ENCODE peak calls at places on chromosomes 6 and 20, in six cellular contexts. I is right lobe of liver, C is fibroblast of the aortic adventitia, G is pancreas, P is AG10803, X is PC-9. M is an unnamed sample.

GRCh38 chr6:136440187-136440582 is 110.0 kb downstream of the MAP7 start:
- DNase-seq in X (no peak), I (no peak), C (no peak), G (no peak), P (no peak), M (no peak)

GRCh38 chr6:39901670-39902069 is 32.6 kb downstream of the MOCS1 start:
- DNase-seq in C (no peak), X (no peak), P (no peak), G (no peak), I (peak; percentile 93), M (no peak)

GRCh38 chr20:47133809-47134456 is 222.6 kb downstream of the ZMYND8 start:
- DNase-seq in C (peak; percentile 83), G (no peak), X (peak; percentile 81), P (peak; percentile 83), I (no peak), M (peak; percentile 69)

GRCh38 chr6:75081920-75082319 is 123.9 kb downstream of the COL12A1 start:
- DNase-seq in I (no peak), X (no peak), P (peak; percentile 50), C (peak; percentile 37), G (no peak), M (peak; percentile 73)

GRCh38 chr6:37966801-37967200 is 147.3 kb downstream of the ZFAND3 start:
- DNase-seq in I (no peak), X (peak; percentile 54), G (no peak), C (no peak), P (no peak), M (peak; percentile 20)

GRCh38 chr6:29995346-29995777 is 53.0 kb downstream of the HLA-A start:
- DNase-seq in I (no peak), P (peak; percentile 26), C (peak; percentile 45), X (peak; percentile 41), G (no peak), M (peak; percentile 64)

GRCh38 chr6:85469276-85470022 is 19.6 kb downstream of the NT5E start:
- DNase-seq in C (no peak), I (no peak), X (no peak), G (no peak), P (peak; percentile 47), M (no peak)

GRCh38 chr20:47927385-47927851 is 142.1 kb upstream of the SULF2 start:
- DNase-seq in G (no peak), P (peak; percentile 35), C (peak; percentile 4), X (peak; percentile 71), I (no peak), M (peak; percentile 84)

GRCh38 chr6:129195666-129196065 is 312.7 kb downstream of the LAMA2 start:
- DNase-seq in X (peak; percentile 8), P (peak; percentile 59), G (no peak), C (no peak), I (no peak), M (no peak)

GRCh38 chr6:43916091-43916923 is 146.3 kb downstream of the VEGFA start:
- DNase-seq in P (peak; percentile 52), I (peak; percentile 66), G (no peak), C (peak; percentile 91), X (no peak), M (peak; percentile 62)

GRCh38 chr20:40682104-40683045 is 6.7 kb downstream of the MAFB start:
- DNase-seq in I (peak; percentile 85), P (peak; percentile 40), X (no peak), C (peak; percentile 6), G (no peak), M (no peak)

GRCh38 chr20:37369846-37370245 is 23.9 kb downstream of the SRC start:
- DNase-seq in X (no peak), I (no peak), P (no peak), C (no peak), G (no peak), M (no peak)

GRCh38 chr6:14074723-14075503 is 42.7 kb upstream of the CD83 start:
- DNase-seq in P (peak; percentile 35), G (no peak), X (no peak), I (no peak), C (peak; percentile 59), M (peak; percentile 39)

GRCh38 chr20:3679749-3680700 is 1.8 kb downstream of the ADAM33 start:
- DNase-seq in P (peak; percentile 96), X (no peak), I (no peak), C (peak; percentile 88), G (no peak), M (peak; percentile 92)

GRCh38 chr6:108942556-108943492 is 94.6 kb downstream of the ARMC2 start:
- DNase-seq in X (no peak), I (no peak), P (no peak), C (no peak), G (no peak), M (no peak)

GRCh38 chr6:25404693-25405169 is 125.6 kb downstream of the CARMIL1 start:
- DNase-seq in C (no peak), X (no peak), I (no peak), G (no peak), P (no peak), M (no peak)

GRCh38 chr20:42118409-42119125 is 500.4 kb upstream of the CHD6 start:
- DNase-seq in G (no peak), C (no peak), P (no peak), I (no peak), X (no peak), M (no peak)

GRCh38 chr6:2935566-2936291 is 32.6 kb upstream of the SERPINB9 start:
- DNase-seq in I (no peak), C (no peak), X (no peak), P (no peak), G (no peak), M (no peak)

GRCh38 chr6:136090929-136091328 is 159.2 kb downstream of the MTFR2 start:
- DNase-seq in C (no peak), I (no peak), P (peak; percentile 81), G (no peak), X (no peak), M (no peak)

GRCh38 chr6:117992856-117993255 is 85.8 kb downstream of the SLC35F1 start:
- DNase-seq in G (no peak), X (no peak), I (no peak), P (no peak), C (no peak), M (no peak)

GRCh38 chr6:138341176-138341575 is 36.5 kb upstream of the SMIM28 start:
- DNase-seq in C (no peak), P (no peak), X (no peak), I (no peak), G (no peak), M (no peak)

DNA sequence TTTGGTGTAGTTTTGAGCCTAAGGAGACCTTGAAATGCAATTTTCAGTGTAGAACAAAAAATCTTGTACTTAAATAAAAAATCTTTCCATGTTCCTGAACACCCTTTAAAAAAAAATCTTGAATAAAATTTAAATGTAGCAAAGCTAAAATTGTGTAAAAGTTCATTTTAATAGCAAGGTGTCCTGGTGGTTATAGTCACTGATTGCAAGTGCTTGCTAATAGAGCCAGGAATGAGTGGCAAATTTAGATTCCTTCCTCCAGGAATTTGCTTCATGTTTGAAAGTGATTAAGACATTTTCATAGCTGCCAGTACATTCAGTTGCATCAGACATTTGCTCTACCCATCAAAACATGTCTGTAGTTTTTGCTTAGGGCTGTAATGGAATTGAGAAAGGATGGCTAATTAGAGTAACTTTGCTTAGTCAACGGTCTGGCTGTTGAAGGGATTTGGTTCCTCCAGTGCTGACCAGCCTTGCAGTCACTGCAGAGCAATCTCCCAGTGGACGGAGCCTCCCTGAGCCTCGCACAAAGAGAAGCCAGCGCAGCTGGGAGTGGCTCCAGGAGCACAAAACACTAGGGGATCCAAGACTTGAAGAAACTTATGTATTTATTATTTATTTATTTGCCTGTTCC is 36.5 kb downstream of the AKAP12 start:
- DNase-seq in I (no peak), P (peak; percentile 95), G (no peak), C (peak; percentile 90), X (no peak), M (peak; percentile 84)
- TF ChIP-seq CTCF in I (no peak), P (peak; percentile 42), G (no peak), C (peak; percentile 29), X (no peak), M (peak; percentile 7)

DNA sequence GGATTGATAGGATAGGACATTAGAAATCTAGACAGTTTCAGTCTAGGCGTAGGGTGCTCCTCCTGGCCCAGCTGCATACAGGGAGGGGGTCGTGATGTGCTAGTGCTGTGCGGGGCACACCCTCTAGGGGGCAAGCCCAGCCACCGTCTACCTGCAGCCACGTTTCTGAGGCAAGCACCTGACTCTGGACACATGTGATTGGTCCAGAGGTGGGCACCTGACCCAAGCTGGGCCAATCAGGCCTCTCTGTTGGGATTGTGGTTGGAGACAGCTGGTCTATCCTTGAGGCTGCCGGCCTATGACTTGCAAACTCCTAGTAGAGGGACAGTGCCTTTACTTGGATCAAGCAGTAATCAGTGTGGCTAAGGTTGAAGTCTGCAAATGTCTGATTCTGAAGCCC is 317.1 kb downstream of the BMP7 start:
- DNase-seq in X (no peak), G (no peak), I (no peak), P (no peak), C (no peak), M (no peak)
- TF ChIP-seq CTCF in X (no peak), G (no peak), I (no peak), P (no peak), C (no peak), M (no peak)

GRCh38 chr6:115396112-115396906 is 664.4 kb downstream of the FRK start:
- DNase-seq in C (no peak), P (no peak), G (peak; percentile 26), X (no peak), I (no peak), M (no peak)

GRCh38 chr6:115398607-115399006 is 662.1 kb downstream of the FRK start:
- DNase-seq in P (no peak), X (no peak), G (no peak), C (no peak), I (no peak), M (no peak)

DNA sequence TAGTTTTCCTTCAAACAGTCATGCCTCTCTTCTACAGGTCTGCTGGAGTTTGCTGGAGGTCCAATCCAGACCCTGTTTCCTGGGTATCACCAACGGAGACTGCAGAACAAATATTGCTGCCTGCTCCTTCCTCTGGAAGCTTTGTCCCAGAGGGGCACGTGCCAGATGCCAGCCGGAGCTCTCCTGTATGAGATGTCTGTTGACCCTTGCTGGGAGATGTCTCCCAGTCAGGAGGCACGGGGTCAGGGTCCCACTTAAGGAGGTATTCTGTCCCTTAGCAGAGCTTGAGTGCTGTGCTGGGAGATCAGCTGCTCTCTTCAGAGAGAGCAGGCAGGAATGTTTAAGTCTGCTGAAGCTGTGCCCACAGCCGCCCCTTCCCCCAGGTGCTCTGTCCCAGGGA is 666.9 kb downstream of the FRK start:
- DNase-seq in I (no peak), P (no peak), X (no peak), G (peak; percentile 20), C (no peak), M (no peak)
- TF ChIP-seq CTCF in I (no peak), P (no peak), X (no peak), G (no peak), C (no peak), M (no peak)

GRCh38 chr6:97215157-97215769 is 67.8 kb downstream of the MMS22L start:
- DNase-seq in I (no peak), C (peak; percentile 74), P (peak; percentile 78), X (no peak), G (no peak), M (peak; percentile 77)
- TF ChIP-seq CTCF in I (peak; percentile 46), C (peak; percentile 72), P (peak; percentile 72), X (peak; percentile 34), G (no peak), M (peak; percentile 66)

GRCh38 chr6:165231581-165232276 is 77.7 kb downstream of the C6orf118 start:
- DNase-seq in G (no peak), C (peak; percentile 71), P (peak; percentile 72), I (no peak), X (no peak), M (peak; percentile 65)
- TF ChIP-seq CTCF in G (no peak), C (peak; percentile 66), P (peak; percentile 70), I (peak; percentile 25), X (peak; percentile 58), M (peak; percentile 70)

M was measured in fibroblast of mammary gland.